ENCODE peak calls at places on chromosomes 3 and 15, in eight cellular contexts. A is adrenal gland, V is ovary, S is HCT116, G is stomach, P is IMR-90, U is sigmoid colon, J is transverse colon. Q is an unnamed sample.

GRCh38 chr3:126526668-126527005 is 2.7 kb downstream of the CHST13 start:
- DNase-seq in A (no peak), P (no peak), G (no peak), J (no peak), S (no peak), V (no peak), U (peak; percentile 40), Q (no peak)

GRCh38 chr15:89116404-89116803 is 28.1 kb downstream of the ABHD2 start:
- DNase-seq in A (no peak), U (no peak), V (no peak), J (no peak), P (peak; percentile 55), S (no peak), G (no peak), Q (no peak)

GRCh38 chr3:190709351-190709773 is 153.1 kb downstream of the GMNC start:
- DNase-seq in G (no peak), J (no peak), S (no peak), P (no peak), A (no peak), U (no peak), V (no peak), Q (no peak)

GRCh38 chr3:25547928-25548327 is 116.8 kb downstream of the TOP2B start:
- DNase-seq in U (no peak), A (no peak), P (no peak), S (no peak), J (no peak), G (no peak), V (no peak), Q (no peak)

GRCh38 chr3:167733961-167734497 is 663 bp downstream of the PDCD10 start:
- DNase-seq in U (no peak), V (no peak), J (no peak), P (peak; percentile 3), S (no peak), A (no peak), G (no peak), Q (no peak)

GRCh38 chr3:113560265-113560664 is 27.9 kb downstream of the SIDT1 start:
- DNase-seq in J (no peak), U (no peak), A (no peak), S (no peak), G (no peak), P (no peak), V (no peak), Q (no peak)

GRCh38 chr15:98289747-98290146 is 329.2 kb downstream of the ARRDC4 start:
- DNase-seq in A (no peak), S (no peak), P (no peak), G (no peak), J (no peak), V (no peak), U (no peak), Q (no peak)

GRCh38 chr3:52521488-52521824 is 12.2 kb downstream of the NT5DC2 start:
- DNase-seq in V (no peak), S (no peak), A (no peak), P (no peak), J (no peak), G (no peak), U (no peak), Q (peak; percentile 45)

GRCh38 chr15:99974246-99974645 is 241.0 kb upstream of the LYSMD4 start:
- DNase-seq in G (no peak), A (no peak), S (no peak), J (no peak), U (no peak), P (no peak), V (peak; percentile 31), Q (no peak)

GRCh38 chr3:126926684-126927404 is 56.1 kb upstream of the PLXNA1 start:
- DNase-seq in U (peak; percentile 79), G (no peak), J (no peak), A (peak; percentile 50), V (peak; percentile 62), P (peak; percentile 89), S (peak; percentile 19), Q (no peak)

DNA sequence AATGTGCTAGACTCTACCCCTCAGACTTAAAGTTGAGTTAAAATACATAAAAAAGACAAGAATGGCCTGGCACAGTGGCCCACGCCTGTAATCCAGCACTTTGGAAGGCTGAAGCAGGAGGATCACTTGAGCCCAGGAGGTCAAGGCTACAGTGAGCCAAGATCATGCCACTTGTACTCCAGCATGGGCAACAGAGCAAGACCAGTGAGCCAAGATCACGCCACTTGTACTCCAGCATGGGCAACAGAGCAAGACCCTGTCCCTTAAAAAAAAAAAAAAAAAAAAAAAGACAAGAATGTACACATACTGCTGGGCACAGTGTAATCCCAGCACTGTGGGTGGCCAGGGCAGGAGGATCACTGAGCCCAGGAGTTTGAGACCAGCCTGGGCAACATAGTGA is 17.4 kb downstream of the DIS3L start:
- DNase-seq in U (peak; percentile 18), G (no peak), P (no peak), J (no peak), A (peak; percentile 21), S (no peak), V (no peak), Q (no peak)
- H3K36me3 ChIP-seq in U (peaks cover 25% of the 10 kb centered on the region), G (peaks cover 100% of the 10 kb centered on the region), P (peaks cover 16% of the 10 kb centered on the region), J (peaks cover 30% of the 10 kb centered on the region), A (no peaks in the 10 kb centered on the region), S (peaks cover 22% of the 10 kb centered on the region), V (no peaks in the 10 kb centered on the region), Q (peaks cover 6% of the 10 kb centered on the region)

GRCh38 chr3:50567386-50568182 is at the start of gene C3orf18:
- DNase-seq in A (peak; percentile 92), S (peak; percentile 57), P (peak; percentile 86), V (peak; percentile 95), U (peak; percentile 97), J (peak; percentile 95), G (peak; percentile 95), Q (peak; percentile 93)
- H3K4me3 ChIP-seq in A (peak within 1 kb of the TSS; percentile 34), S (peak within 1 kb of the TSS; percentile 99), P (peak within 1 kb of the TSS; percentile 51), V (peak within 1 kb of the TSS; percentile 71), U (peak within 1 kb of the TSS; percentile 82), J (peak within 1 kb of the TSS; percentile 59), G (peak within 1 kb of the TSS; percentile 82), Q (peak within 1 kb of the TSS; percentile 63)

DNA sequence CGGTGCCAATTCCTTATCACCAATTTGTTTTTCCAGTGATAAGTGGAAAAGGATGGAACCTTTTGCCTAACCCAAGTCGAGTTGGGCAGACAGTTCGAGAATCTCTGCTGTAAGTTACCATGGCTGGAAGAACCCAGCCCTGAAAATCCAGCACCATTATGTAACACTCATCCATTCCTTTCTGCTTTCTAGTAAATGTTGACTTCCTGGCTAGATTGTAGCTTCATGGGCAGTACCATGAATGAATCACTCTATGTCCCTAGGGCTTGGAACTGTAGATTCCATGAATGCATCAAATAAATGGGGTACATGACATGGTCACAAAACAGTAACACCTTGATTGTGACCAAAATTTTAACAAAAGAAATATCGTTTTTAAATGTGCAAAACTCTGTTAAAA is 14.0 kb downstream of the CHCHD4 start:
- DNase-seq in V (no peak), G (no peak), S (no peak), U (no peak), J (no peak), P (no peak), A (no peak), Q (no peak)
- TF ChIP-seq POLR2A in V (no peak), G (no peak), S (no peak), U (no peak), J (no peak), P (no peak), A (no peak), Q (no peak)

GRCh38 chr3:125019271-125019670 is 36.5 kb downstream of the HEG1 start:
- DNase-seq in V (no peak), J (no peak), G (no peak), A (no peak), P (no peak), S (no peak), U (no peak), Q (no peak)

GRCh38 chr3:125014570-125015179 is 41.1 kb downstream of the HEG1 start:
- DNase-seq in P (no peak), A (no peak), G (no peak), S (no peak), J (no peak), U (no peak), V (no peak), Q (no peak)

GRCh38 chr3:125022186-125022585 is 33.6 kb downstream of the HEG1 start:
- DNase-seq in U (no peak), A (no peak), P (no peak), V (no peak), G (no peak), S (no peak), J (no peak), Q (no peak)

GRCh38 chr3:125013095-125013494 is 42.7 kb downstream of the HEG1 start:
- DNase-seq in S (no peak), G (no peak), A (no peak), J (no peak), U (no peak), V (no peak), P (peak; percentile 28), Q (no peak)

GRCh38 chr3:125017406-125017805 is 38.4 kb downstream of the HEG1 start:
- DNase-seq in J (no peak), P (no peak), A (no peak), V (no peak), G (no peak), S (no peak), U (no peak), Q (no peak)
- H3K36me3 ChIP-seq in J (no peaks in the 10 kb centered on the region), P (peaks cover 67% of the 10 kb centered on the region), A (no peaks in the 10 kb centered on the region), V (no peaks in the 10 kb centered on the region), G (peaks cover 83% of the 10 kb centered on the region), S (no peaks in the 10 kb centered on the region), U (peaks cover 19% of the 10 kb centered on the region), Q (peaks cover 21% of the 10 kb centered on the region)

GRCh38 chr15:41940441-41940857 is 31.9 kb downstream of the EHD4 start:
- DNase-seq in P (peak; percentile 87), G (no peak), U (no peak), J (no peak), S (peak; percentile 82), V (no peak), A (no peak), Q (no peak)
- H3K4me3 ChIP-seq in P (no peak overlapping the region), G (no peak overlapping the region), U (no peak overlapping the region), J (no peak overlapping the region), S (no peak overlapping the region), V (no peak overlapping the region), A (no peak overlapping the region), Q (no peak overlapping the region)

GRCh38 chr15:60701261-60702019 is 222.5 kb upstream of the ICE2 start:
- DNase-seq in U (no peak), J (no peak), A (no peak), G (no peak), V (no peak), S (no peak), P (peak; percentile 42), Q (no peak)

GRCh38 chr15:60706145-60706544 is 227.2 kb upstream of the ICE2 start:
- DNase-seq in G (no peak), P (no peak), J (no peak), U (no peak), V (no peak), A (no peak), S (no peak), Q (no peak)

GRCh38 chr15:60703196-60703933 is 224.4 kb upstream of the ICE2 start:
- DNase-seq in U (no peak), J (no peak), P (no peak), G (no peak), V (no peak), A (no peak), S (no peak), Q (no peak)

GRCh38 chr15:60704129-60704528 is 225.2 kb upstream of the ICE2 start:
- DNase-seq in V (no peak), P (no peak), G (no peak), J (peak; percentile 49), S (no peak), U (no peak), A (no peak), Q (no peak)

GRCh38 chr15:60704717-60705116 is 225.8 kb upstream of the ICE2 start:
- DNase-seq in J (no peak), P (no peak), S (no peak), G (no peak), U (no peak), A (no peak), V (no peak), Q (no peak)
- TF ChIP-seq POLR2A in J (no peak), P (no peak), S (no peak), G (no peak), U (no peak), A (no peak), V (no peak), Q (no peak)

Q was measured in right lobe of liver.